ENCODE peak calls at places on chromosomes 6 and 20, in six cellular contexts. R is PC-9, K is amniotic stem cell, J is IMR-90, G is hypothalamus, Q is posterior vena cava. P is an unnamed sample.

GRCh38 chr6:1630771-1631217 is 21.1 kb downstream of the FOXC1 start:
- DNase-seq in K (no peak), J (peak; percentile 88), R (peak; percentile 60), Q (peak; percentile 32), G (no peak), P (no peak)

GRCh38 chr20:24989162-24989561 is 3.4 kb downstream of the APMAP start:
- DNase-seq in K (no peak), J (no peak), R (no peak), G (no peak), Q (no peak), P (no peak)

GRCh38 chr20:1103751-1104150 is 14.7 kb upstream of the PSMF1 start:
- DNase-seq in J (no peak), Q (no peak), G (no peak), K (no peak), R (no peak), P (no peak)

GRCh38 chr20:53942121-53942816 is 128.1 kb downstream of the BCAS1 start:
- DNase-seq in R (no peak), Q (no peak), J (no peak), K (no peak), G (no peak), P (no peak)

GRCh38 chr6:23280445-23280844 is 711.1 kb downstream of the HDGFL1 start:
- DNase-seq in Q (no peak), R (no peak), K (no peak), J (no peak), G (no peak), P (no peak)

GRCh38 chr20:31494131-31494530 is 19.0 kb downstream of the REM1 start:
- DNase-seq in Q (no peak), J (peak; percentile 41), G (no peak), K (no peak), R (peak; percentile 45), P (peak; percentile 25)

GRCh38 chr6:90466191-90466940 is 120.5 kb downstream of the MAP3K7 start:
- DNase-seq in J (peak; percentile 16), G (no peak), K (no peak), Q (no peak), R (no peak), P (no peak)

GRCh38 chr6:15472626-15473025 is 190.2 kb downstream of the DTNBP1 start:
- DNase-seq in Q (no peak), K (no peak), G (no peak), J (no peak), R (no peak), P (no peak)

GRCh38 chr6:144133225-144133821 is 17.0 kb upstream of the STX11 start:
- DNase-seq in J (no peak), R (no peak), Q (no peak), G (no peak), K (no peak), P (no peak)

GRCh38 chr6:11702039-11702795 is 76.4 kb downstream of the ADTRP start:
- DNase-seq in Q (no peak), G (no peak), R (peak; percentile 41), K (no peak), J (peak; percentile 65), P (no peak)

P was measured in neural crest cell.